ENCODE peak calls at places on chromosomes 4 and X, in eight cellular contexts. One of them, this sample, is unnamed. For H3K9me3, the result is how much of the 10 kb centered on the place peaks cover.

GRCh38 chrX:103254171-103254824 is 657 bp downstream of the TCEAL8 start:
- DNase-seq in suprapubic skin: no peak
- DNase-seq in effector memory CD4-positive, alpha-beta T cell: no peak
- DNase-seq in Karpas-422: peak
- DNase-seq in testis: peak
- DNase-seq in CD8-positive, alpha-beta T cell: peak
- DNase-seq in keratinocyte: no peak
- DNase-seq in CD4-positive, alpha-beta memory T cell: peak
- DNase-seq in this sample: no peak

GRCh38 chr4:163493643-163494359 is 689 bp upstream of the TMA16 start:
- DNase-seq in keratinocyte: no peak
- DNase-seq in Karpas-422: peak
- DNase-seq in CD8-positive, alpha-beta T cell: no peak
- DNase-seq in effector memory CD4-positive, alpha-beta T cell: no peak
- DNase-seq in testis: peak
- DNase-seq in suprapubic skin: no peak
- DNase-seq in CD4-positive, alpha-beta memory T cell: no peak
- DNase-seq in this sample: no peak

GRCh38 chr4:169975131-169975836 is 50.9 kb downstream of the MFAP3L start:
- DNase-seq in effector memory CD4-positive, alpha-beta T cell: no peak
- DNase-seq in testis: no peak
- DNase-seq in CD4-positive, alpha-beta memory T cell: no peak
- DNase-seq in CD8-positive, alpha-beta T cell: no peak
- DNase-seq in keratinocyte: no peak
- DNase-seq in Karpas-422: no peak
- DNase-seq in suprapubic skin: no peak
- DNase-seq in this sample: no peak

GRCh38 chr4:18021720-18022571 is at the start of gene LCORL:
- DNase-seq in CD4-positive, alpha-beta memory T cell: peak
- DNase-seq in Karpas-422: peak
- DNase-seq in CD8-positive, alpha-beta T cell: peak
- DNase-seq in effector memory CD4-positive, alpha-beta T cell: peak
- DNase-seq in keratinocyte: peak
- DNase-seq in testis: peak
- DNase-seq in suprapubic skin: peak
- DNase-seq in this sample: peak

GRCh38 chrX:151754042-151754419 is 19.5 kb downstream of the CNGA2 start:
- DNase-seq in testis: no peak
- DNase-seq in Karpas-422: no peak
- DNase-seq in CD8-positive, alpha-beta T cell: no peak
- DNase-seq in CD4-positive, alpha-beta memory T cell: no peak
- DNase-seq in keratinocyte: peak
- DNase-seq in suprapubic skin: no peak
- DNase-seq in effector memory CD4-positive, alpha-beta T cell: no peak
- DNase-seq in this sample: no peak

GRCh38 chr4:70544279-70544870 is 26.0 kb downstream of the AMTN start:
- DNase-seq in suprapubic skin: no peak
- DNase-seq in keratinocyte: no peak
- DNase-seq in CD4-positive, alpha-beta memory T cell: no peak
- DNase-seq in effector memory CD4-positive, alpha-beta T cell: no peak
- DNase-seq in Karpas-422: peak
- DNase-seq in testis: no peak
- DNase-seq in CD8-positive, alpha-beta T cell: no peak
- DNase-seq in this sample: no peak

GRCh38 chr4:25308761-25309160 is 3.8 kb upstream of the ZCCHC4 start:
- DNase-seq in CD8-positive, alpha-beta T cell: no peak
- DNase-seq in keratinocyte: no peak
- DNase-seq in testis: no peak
- DNase-seq in Karpas-422: peak
- DNase-seq in CD4-positive, alpha-beta memory T cell: no peak
- DNase-seq in effector memory CD4-positive, alpha-beta T cell: no peak
- DNase-seq in suprapubic skin: no peak
- DNase-seq in this sample: no peak

GRCh38 chrX:78102100-78102499 is 1.9 kb upstream of the PGK1 start:
- DNase-seq in keratinocyte: no peak
- DNase-seq in CD8-positive, alpha-beta T cell: no peak
- DNase-seq in Karpas-422: peak
- DNase-seq in effector memory CD4-positive, alpha-beta T cell: no peak
- DNase-seq in suprapubic skin: no peak
- DNase-seq in testis: peak
- DNase-seq in CD4-positive, alpha-beta memory T cell: no peak
- DNase-seq in this sample: no peak

GRCh38 chr4:83473966-83474365 is 10.9 kb downstream of the ABRAXAS1 start:
- DNase-seq in effector memory CD4-positive, alpha-beta T cell: no peak
- DNase-seq in testis: no peak
- DNase-seq in suprapubic skin: no peak
- DNase-seq in keratinocyte: no peak
- DNase-seq in CD4-positive, alpha-beta memory T cell: no peak
- DNase-seq in Karpas-422: no peak
- DNase-seq in CD8-positive, alpha-beta T cell: no peak
- DNase-seq in this sample: no peak

GRCh38 chrX:23334871-23335599 is 386 bp downstream of the PTCHD1 start:
- DNase-seq in CD4-positive, alpha-beta memory T cell: no peak
- DNase-seq in Karpas-422: no peak
- DNase-seq in effector memory CD4-positive, alpha-beta T cell: no peak
- DNase-seq in CD8-positive, alpha-beta T cell: no peak
- DNase-seq in keratinocyte: no peak
- DNase-seq in suprapubic skin: no peak
- DNase-seq in testis: no peak
- DNase-seq in this sample: no peak

GRCh38 chr4:8850074-8850829 is 21.4 kb downstream of the HMX1 start:
- DNase-seq in suprapubic skin: peak
- DNase-seq in CD4-positive, alpha-beta memory T cell: no peak
- DNase-seq in Karpas-422: no peak
- DNase-seq in testis: no peak
- DNase-seq in keratinocyte: no peak
- DNase-seq in CD8-positive, alpha-beta T cell: no peak
- DNase-seq in effector memory CD4-positive, alpha-beta T cell: no peak
- DNase-seq in this sample: no peak

GRCh38 chr4:3290889-3291321 is 1.9 kb upstream of the RGS12 start:
- DNase-seq in effector memory CD4-positive, alpha-beta T cell: no peak
- DNase-seq in CD4-positive, alpha-beta memory T cell: no peak
- DNase-seq in CD8-positive, alpha-beta T cell: no peak
- DNase-seq in keratinocyte: no peak
- DNase-seq in suprapubic skin: no peak
- DNase-seq in Karpas-422: no peak
- DNase-seq in testis: no peak
- DNase-seq in this sample: no peak

GRCh38 chr4:173508386-173509002 is 21.5 kb downstream of the HAND2 start:
- DNase-seq in suprapubic skin: no peak
- DNase-seq in CD8-positive, alpha-beta T cell: no peak
- DNase-seq in keratinocyte: no peak
- DNase-seq in effector memory CD4-positive, alpha-beta T cell: no peak
- DNase-seq in Karpas-422: no peak
- DNase-seq in testis: no peak
- DNase-seq in CD4-positive, alpha-beta memory T cell: no peak
- DNase-seq in this sample: no peak

GRCh38 chr4:84920591-84920990 is 45.9 kb downstream of the WDFY3 start:
- DNase-seq in testis: no peak
- DNase-seq in Karpas-422: no peak
- DNase-seq in keratinocyte: no peak
- DNase-seq in CD4-positive, alpha-beta memory T cell: no peak
- DNase-seq in effector memory CD4-positive, alpha-beta T cell: no peak
- DNase-seq in CD8-positive, alpha-beta T cell: no peak
- DNase-seq in suprapubic skin: no peak
- DNase-seq in this sample: no peak

GRCh38 chrX:154096140-154097002 is 1.1 kb downstream of the MECP2 start:
- DNase-seq in Karpas-422: no peak
- DNase-seq in suprapubic skin: no peak
- DNase-seq in testis: no peak
- DNase-seq in CD4-positive, alpha-beta memory T cell: no peak
- DNase-seq in effector memory CD4-positive, alpha-beta T cell: no peak
- DNase-seq in keratinocyte: no peak
- DNase-seq in CD8-positive, alpha-beta T cell: peak
- DNase-seq in this sample: no peak

GRCh38 chr4:48212165-48212564 is 57.5 kb downstream of the TEC start:
- DNase-seq in effector memory CD4-positive, alpha-beta T cell: no peak
- DNase-seq in Karpas-422: peak
- DNase-seq in testis: no peak
- DNase-seq in CD4-positive, alpha-beta memory T cell: no peak
- DNase-seq in keratinocyte: no peak
- DNase-seq in suprapubic skin: no peak
- DNase-seq in CD8-positive, alpha-beta T cell: no peak
- DNase-seq in this sample: no peak

GRCh38 chrX:154793084-154793483 is 12.2 kb downstream of the MPP1 start:
- DNase-seq in CD4-positive, alpha-beta memory T cell: no peak
- DNase-seq in testis: no peak
- DNase-seq in suprapubic skin: no peak
- DNase-seq in CD8-positive, alpha-beta T cell: no peak
- DNase-seq in Karpas-422: no peak
- DNase-seq in effector memory CD4-positive, alpha-beta T cell: no peak
- DNase-seq in keratinocyte: no peak
- DNase-seq in this sample: no peak

GRCh38 chrX:124737771-124738170 is 391.4 kb downstream of the SH2D1A start:
- DNase-seq in keratinocyte: no peak
- DNase-seq in CD4-positive, alpha-beta memory T cell: no peak
- DNase-seq in Karpas-422: no peak
- DNase-seq in suprapubic skin: no peak
- DNase-seq in testis: no peak
- DNase-seq in effector memory CD4-positive, alpha-beta T cell: no peak
- DNase-seq in CD8-positive, alpha-beta T cell: no peak
- DNase-seq in this sample: no peak

GRCh38 chr4:4829837-4830236 is 29.6 kb upstream of the MSX1 start:
- DNase-seq in effector memory CD4-positive, alpha-beta T cell: no peak
- DNase-seq in Karpas-422: no peak
- DNase-seq in keratinocyte: no peak
- DNase-seq in CD4-positive, alpha-beta memory T cell: no peak
- DNase-seq in CD8-positive, alpha-beta T cell: no peak
- DNase-seq in testis: no peak
- DNase-seq in suprapubic skin: no peak
- DNase-seq in this sample: no peak

GRCh38 chr4:133149364-133149695 is 236 bp downstream of the PCDH10 start:
- DNase-seq in Karpas-422: no peak
- DNase-seq in CD4-positive, alpha-beta memory T cell: no peak
- DNase-seq in CD8-positive, alpha-beta T cell: no peak
- DNase-seq in testis: no peak
- DNase-seq in suprapubic skin: no peak
- DNase-seq in keratinocyte: no peak
- DNase-seq in effector memory CD4-positive, alpha-beta T cell: no peak
- DNase-seq in this sample: no peak

GRCh38 chr4:119209077-119209476 is 3.4 kb upstream of the USP53 start:
- DNase-seq in testis: no peak
- DNase-seq in Karpas-422: no peak
- DNase-seq in effector memory CD4-positive, alpha-beta T cell: no peak
- DNase-seq in CD8-positive, alpha-beta T cell: no peak
- DNase-seq in CD4-positive, alpha-beta memory T cell: no peak
- DNase-seq in suprapubic skin: no peak
- DNase-seq in keratinocyte: peak
- DNase-seq in this sample: no peak

GRCh38 chr4:86967798-86968197 is 33.0 kb downstream of the AFF1 start:
- DNase-seq in CD8-positive, alpha-beta T cell: no peak
- DNase-seq in keratinocyte: no peak
- DNase-seq in effector memory CD4-positive, alpha-beta T cell: no peak
- DNase-seq in Karpas-422: no peak
- DNase-seq in testis: no peak
- DNase-seq in CD4-positive, alpha-beta memory T cell: no peak
- DNase-seq in suprapubic skin: no peak
- DNase-seq in this sample: no peak

GRCh38 chr4:150949943-150950342 is 65.1 kb downstream of the LRBA start:
- DNase-seq in CD8-positive, alpha-beta T cell: no peak
- DNase-seq in testis: no peak
- DNase-seq in CD4-positive, alpha-beta memory T cell: no peak
- DNase-seq in Karpas-422: peak
- DNase-seq in suprapubic skin: no peak
- DNase-seq in effector memory CD4-positive, alpha-beta T cell: no peak
- DNase-seq in keratinocyte: no peak
- DNase-seq in this sample: no peak

GRCh38 chr4:143728171-143728570 is 27.7 kb upstream of the FREM3 start:
- DNase-seq in CD4-positive, alpha-beta memory T cell: no peak
- DNase-seq in suprapubic skin: no peak
- DNase-seq in CD8-positive, alpha-beta T cell: no peak
- DNase-seq in testis: no peak
- DNase-seq in Karpas-422: no peak
- DNase-seq in effector memory CD4-positive, alpha-beta T cell: no peak
- DNase-seq in keratinocyte: no peak
- DNase-seq in this sample: no peak
- H3K9me3 ChIP-seq in CD4-positive, alpha-beta memory T cell: under half
- H3K9me3 ChIP-seq in suprapubic skin: under half
- H3K9me3 ChIP-seq in CD8-positive, alpha-beta T cell: under half
- H3K9me3 ChIP-seq in testis: under half
- H3K9me3 ChIP-seq in Karpas-422: under half
- H3K9me3 ChIP-seq in effector memory CD4-positive, alpha-beta T cell: under half
- H3K9me3 ChIP-seq in keratinocyte: under half
- H3K9me3 ChIP-seq in this sample: under half

GRCh38 chrX:139776614-139777013 is 68.6 kb upstream of the MCF2 start:
- DNase-seq in testis: no peak
- DNase-seq in effector memory CD4-positive, alpha-beta T cell: no peak
- DNase-seq in Karpas-422: no peak
- DNase-seq in keratinocyte: no peak
- DNase-seq in CD8-positive, alpha-beta T cell: no peak
- DNase-seq in suprapubic skin: no peak
- DNase-seq in CD4-positive, alpha-beta memory T cell: no peak
- DNase-seq in this sample: no peak
- H3K9me3 ChIP-seq in testis: under half
- H3K9me3 ChIP-seq in effector memory CD4-positive, alpha-beta T cell: under half
- H3K9me3 ChIP-seq in Karpas-422: under half
- H3K9me3 ChIP-seq in keratinocyte: under half
- H3K9me3 ChIP-seq in CD8-positive, alpha-beta T cell: under half
- H3K9me3 ChIP-seq in suprapubic skin: under half
- H3K9me3 ChIP-seq in CD4-positive, alpha-beta memory T cell: under half
- H3K9me3 ChIP-seq in this sample: under half

DNA sequence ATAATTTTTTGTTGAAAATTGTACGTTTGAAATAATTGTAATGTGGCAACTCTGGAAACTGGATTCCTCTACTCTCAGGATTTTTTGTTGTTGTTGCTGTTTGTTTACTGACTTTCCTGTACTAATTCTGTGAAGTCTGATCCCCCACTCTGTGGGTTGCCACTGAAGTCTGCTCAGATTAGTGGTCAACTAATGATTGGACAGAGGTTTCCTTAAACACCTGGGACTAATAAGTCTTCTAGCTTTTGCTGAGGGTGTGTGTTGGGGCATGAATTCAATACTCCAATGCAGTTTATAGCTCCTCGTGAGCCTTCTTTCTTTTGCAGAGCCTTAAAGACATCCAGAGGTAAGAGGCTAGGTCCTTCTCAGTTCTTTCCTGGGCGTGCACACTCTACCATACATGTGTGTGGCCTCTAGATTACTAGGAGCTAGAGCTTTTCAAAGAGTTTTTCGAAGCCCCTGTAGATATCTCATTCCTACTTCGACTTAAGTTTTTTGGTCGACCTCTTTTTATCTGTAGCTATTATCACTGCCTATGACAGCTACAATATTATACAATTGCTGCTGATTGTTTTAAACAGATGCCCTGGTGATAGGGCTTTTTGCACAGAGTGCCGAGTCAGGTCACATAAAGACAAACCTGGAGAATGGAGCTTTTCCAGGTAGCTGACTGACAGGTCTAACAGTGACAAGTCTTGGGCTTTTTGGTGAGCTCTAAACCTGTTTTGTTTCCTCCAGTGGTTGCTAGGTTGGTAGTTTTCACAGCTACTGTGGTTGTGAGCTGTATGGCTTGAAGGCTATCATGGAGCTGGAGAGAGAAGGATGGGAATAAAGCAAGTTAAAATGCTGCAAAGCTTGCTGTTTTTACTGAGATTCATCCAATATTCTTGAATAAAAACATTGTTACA is 34.0 kb downstream of the BMP2K start:
- DNase-seq in Karpas-422: no peak
- DNase-seq in testis: no peak
- DNase-seq in suprapubic skin: no peak
- DNase-seq in CD8-positive, alpha-beta T cell: no peak
- DNase-seq in effector memory CD4-positive, alpha-beta T cell: no peak
- DNase-seq in CD4-positive, alpha-beta memory T cell: no peak
- DNase-seq in keratinocyte: no peak
- DNase-seq in this sample: no peak
- H3K9me3 ChIP-seq in Karpas-422: under half
- H3K9me3 ChIP-seq in testis: under half
- H3K9me3 ChIP-seq in suprapubic skin: under half
- H3K9me3 ChIP-seq in CD8-positive, alpha-beta T cell: under half
- H3K9me3 ChIP-seq in effector memory CD4-positive, alpha-beta T cell: under half
- H3K9me3 ChIP-seq in CD4-positive, alpha-beta memory T cell: under half
- H3K9me3 ChIP-seq in keratinocyte: under half
- H3K9me3 ChIP-seq in this sample: under half

GRCh38 chrX:70496491-70496890 is 51.9 kb downstream of the DLG3 start:
- DNase-seq in CD8-positive, alpha-beta T cell: no peak
- DNase-seq in effector memory CD4-positive, alpha-beta T cell: no peak
- DNase-seq in keratinocyte: no peak
- DNase-seq in suprapubic skin: no peak
- DNase-seq in testis: no peak
- DNase-seq in Karpas-422: no peak
- DNase-seq in CD4-positive, alpha-beta memory T cell: no peak
- DNase-seq in this sample: no peak
- H3K9me3 ChIP-seq in CD8-positive, alpha-beta T cell: under half
- H3K9me3 ChIP-seq in effector memory CD4-positive, alpha-beta T cell: under half
- H3K9me3 ChIP-seq in keratinocyte: under half
- H3K9me3 ChIP-seq in suprapubic skin: under half
- H3K9me3 ChIP-seq in testis: under half
- H3K9me3 ChIP-seq in Karpas-422: under half
- H3K9me3 ChIP-seq in CD4-positive, alpha-beta memory T cell: under half
- H3K9me3 ChIP-seq in this sample: under half